ENCODE peak calls at places on chromosomes 6 and 20, in eight cellular contexts. One of them, this sample, is unnamed.

GRCh38 chr6:164106345-164106769 is 691.8 kb downstream of the QKI start:
- DNase-seq in AG09309: no peak
- DNase-seq in AG20443: peak; percentile 49
- DNase-seq in posterior cingulate gyrus: peak; percentile 87
- DNase-seq in right cardiac atrium: peak; percentile 86
- DNase-seq in neural crest cell: peak; percentile 42
- DNase-seq in NCI-H2029 treated with DMSO at 0.1 percent for 48 hours: no peak
- DNase-seq in esophagus squamous epithelium: no peak
- DNase-seq in this sample: no peak

GRCh38 chr6:80767808-80768207 is 661.3 kb downstream of the BCKDHB start:
- DNase-seq in AG09309: peak; percentile 29
- DNase-seq in AG20443: peak; percentile 84
- DNase-seq in right cardiac atrium: peak; percentile 91
- DNase-seq in NCI-H2029 treated with DMSO at 0.1 percent for 48 hours: no peak
- DNase-seq in posterior cingulate gyrus: no peak
- DNase-seq in neural crest cell: no peak
- DNase-seq in esophagus squamous epithelium: no peak
- DNase-seq in this sample: no peak

GRCh38 chr6:135183532-135184440 is 2.7 kb downstream of the MYB start:
- DNase-seq in NCI-H2029 treated with DMSO at 0.1 percent for 48 hours: no peak
- DNase-seq in AG20443: no peak
- DNase-seq in right cardiac atrium: peak; percentile 51
- DNase-seq in esophagus squamous epithelium: no peak
- DNase-seq in neural crest cell: peak; percentile 29
- DNase-seq in AG09309: no peak
- DNase-seq in posterior cingulate gyrus: no peak
- DNase-seq in this sample: peak; percentile 36

GRCh38 chr6:125746019-125746414 is 3.4 kb upstream of the HEY2 start:
- DNase-seq in NCI-H2029 treated with DMSO at 0.1 percent for 48 hours: peak; percentile 87
- DNase-seq in neural crest cell: no peak
- DNase-seq in posterior cingulate gyrus: no peak
- DNase-seq in AG20443: no peak
- DNase-seq in right cardiac atrium: no peak
- DNase-seq in esophagus squamous epithelium: no peak
- DNase-seq in AG09309: no peak
- DNase-seq in this sample: peak; percentile 13

GRCh38 chr6:19879663-19880062 is 42.5 kb downstream of the ID4 start:
- DNase-seq in posterior cingulate gyrus: no peak
- DNase-seq in esophagus squamous epithelium: no peak
- DNase-seq in right cardiac atrium: no peak
- DNase-seq in AG20443: no peak
- DNase-seq in neural crest cell: no peak
- DNase-seq in NCI-H2029 treated with DMSO at 0.1 percent for 48 hours: peak; percentile 98
- DNase-seq in AG09309: no peak
- DNase-seq in this sample: peak; percentile 95

GRCh38 chr20:57713951-57714350 is 4.1 kb upstream of the PMEPA1 start:
- DNase-seq in right cardiac atrium: peak; percentile 31
- DNase-seq in posterior cingulate gyrus: no peak
- DNase-seq in AG09309: no peak
- DNase-seq in AG20443: no peak
- DNase-seq in esophagus squamous epithelium: no peak
- DNase-seq in neural crest cell: no peak
- DNase-seq in NCI-H2029 treated with DMSO at 0.1 percent for 48 hours: no peak
- DNase-seq in this sample: no peak

GRCh38 chr6:41584205-41584604 is 38.0 kb downstream of the FOXP4 start:
- DNase-seq in AG20443: no peak
- DNase-seq in posterior cingulate gyrus: no peak
- DNase-seq in neural crest cell: no peak
- DNase-seq in esophagus squamous epithelium: no peak
- DNase-seq in AG09309: no peak
- DNase-seq in NCI-H2029 treated with DMSO at 0.1 percent for 48 hours: no peak
- DNase-seq in right cardiac atrium: no peak
- DNase-seq in this sample: no peak

GRCh38 chr6:158905277-158905676 is 86.1 kb upstream of the EZR start:
- DNase-seq in posterior cingulate gyrus: no peak
- DNase-seq in AG20443: no peak
- DNase-seq in neural crest cell: no peak
- DNase-seq in esophagus squamous epithelium: no peak
- DNase-seq in right cardiac atrium: no peak
- DNase-seq in AG09309: no peak
- DNase-seq in NCI-H2029 treated with DMSO at 0.1 percent for 48 hours: no peak
- DNase-seq in this sample: no peak

GRCh38 chr6:101630956-101631355 is 237.4 kb downstream of the GRIK2 start:
- DNase-seq in NCI-H2029 treated with DMSO at 0.1 percent for 48 hours: no peak
- DNase-seq in esophagus squamous epithelium: no peak
- DNase-seq in neural crest cell: no peak
- DNase-seq in posterior cingulate gyrus: no peak
- DNase-seq in AG20443: no peak
- DNase-seq in right cardiac atrium: no peak
- DNase-seq in AG09309: no peak
- DNase-seq in this sample: no peak

GRCh38 chr6:147160593-147160992 is 43.6 kb upstream of the STXBP5 start:
- DNase-seq in AG20443: no peak
- DNase-seq in posterior cingulate gyrus: no peak
- DNase-seq in esophagus squamous epithelium: no peak
- DNase-seq in neural crest cell: no peak
- DNase-seq in NCI-H2029 treated with DMSO at 0.1 percent for 48 hours: no peak
- DNase-seq in AG09309: no peak
- DNase-seq in right cardiac atrium: no peak
- DNase-seq in this sample: no peak

GRCh38 chr20:2133318-2134183 is 31.9 kb downstream of the STK35 start:
- DNase-seq in esophagus squamous epithelium: no peak
- DNase-seq in NCI-H2029 treated with DMSO at 0.1 percent for 48 hours: no peak
- DNase-seq in neural crest cell: no peak
- DNase-seq in AG20443: peak; percentile 91
- DNase-seq in AG09309: peak; percentile 71
- DNase-seq in right cardiac atrium: peak; percentile 72
- DNase-seq in posterior cingulate gyrus: no peak
- DNase-seq in this sample: no peak

GRCh38 chr6:93496548-93496947 is 77.2 kb upstream of the EPHA7 start:
- DNase-seq in neural crest cell: no peak
- DNase-seq in right cardiac atrium: no peak
- DNase-seq in esophagus squamous epithelium: no peak
- DNase-seq in AG20443: no peak
- DNase-seq in posterior cingulate gyrus: no peak
- DNase-seq in AG09309: no peak
- DNase-seq in NCI-H2029 treated with DMSO at 0.1 percent for 48 hours: no peak
- DNase-seq in this sample: no peak